ENCODE peak calls at places on chromosomes 1 and 21, in ten cellular contexts. One of them, this sample, is unnamed.

GRCh38 chr1:246753670-246754535 is 29.7 kb downstream of the SCCPDH start:
- DNase-seq in cardiac fibroblast: peak
- DNase-seq in amygdala: peak
- DNase-seq in glomerular endothelial cell: peak
- DNase-seq in right atrium auricular region: no peak
- DNase-seq in dermis microvascular lymphatic vessel endothelial cell: peak
- DNase-seq in endothelial cell: peak
- DNase-seq in cardiac muscle cell: peak
- DNase-seq in Caki2: peak
- DNase-seq in OCI-M1: peak
- DNase-seq in this sample: no peak

GRCh38 chr1:109275706-109276345 is 7.1 kb downstream of the PSRC1 start:
- DNase-seq in dermis microvascular lymphatic vessel endothelial cell: no peak
- DNase-seq in cardiac muscle cell: no peak
- DNase-seq in OCI-M1: no peak
- DNase-seq in cardiac fibroblast: peak
- DNase-seq in glomerular endothelial cell: no peak
- DNase-seq in endothelial cell: no peak
- DNase-seq in right atrium auricular region: no peak
- DNase-seq in amygdala: no peak
- DNase-seq in Caki2: no peak
- DNase-seq in this sample: peak

GRCh38 chr1:200294241-200294640 is 115.6 kb downstream of the ZNF281 start:
- DNase-seq in right atrium auricular region: no peak
- DNase-seq in amygdala: no peak
- DNase-seq in glomerular endothelial cell: no peak
- DNase-seq in dermis microvascular lymphatic vessel endothelial cell: no peak
- DNase-seq in Caki2: no peak
- DNase-seq in OCI-M1: no peak
- DNase-seq in endothelial cell: no peak
- DNase-seq in cardiac muscle cell: no peak
- DNase-seq in cardiac fibroblast: no peak
- DNase-seq in this sample: no peak

GRCh38 chr1:161790587-161791317 is 24.6 kb downstream of the ATF6 start:
- DNase-seq in dermis microvascular lymphatic vessel endothelial cell: no peak
- DNase-seq in cardiac fibroblast: no peak
- DNase-seq in right atrium auricular region: no peak
- DNase-seq in glomerular endothelial cell: no peak
- DNase-seq in Caki2: no peak
- DNase-seq in OCI-M1: no peak
- DNase-seq in cardiac muscle cell: no peak
- DNase-seq in amygdala: no peak
- DNase-seq in endothelial cell: no peak
- DNase-seq in this sample: no peak

GRCh38 chr21:45818276-45818903 is 163.2 kb upstream of the COL6A1 start:
- DNase-seq in right atrium auricular region: peak
- DNase-seq in OCI-M1: peak
- DNase-seq in cardiac muscle cell: no peak
- DNase-seq in dermis microvascular lymphatic vessel endothelial cell: no peak
- DNase-seq in amygdala: no peak
- DNase-seq in glomerular endothelial cell: no peak
- DNase-seq in Caki2: no peak
- DNase-seq in endothelial cell: no peak
- DNase-seq in cardiac fibroblast: peak
- DNase-seq in this sample: no peak

GRCh38 chr1:116376734-116377096 is 3.7 kb downstream of the ATP1A1 start:
- DNase-seq in amygdala: no peak
- DNase-seq in OCI-M1: no peak
- DNase-seq in glomerular endothelial cell: no peak
- DNase-seq in endothelial cell: no peak
- DNase-seq in Caki2: no peak
- DNase-seq in dermis microvascular lymphatic vessel endothelial cell: peak
- DNase-seq in cardiac muscle cell: no peak
- DNase-seq in cardiac fibroblast: peak
- DNase-seq in right atrium auricular region: no peak
- DNase-seq in this sample: no peak

GRCh38 chr1:70966018-70966638 is 81.5 kb downstream of the PTGER3 start:
- DNase-seq in cardiac fibroblast: peak
- DNase-seq in right atrium auricular region: no peak
- DNase-seq in dermis microvascular lymphatic vessel endothelial cell: no peak
- DNase-seq in endothelial cell: no peak
- DNase-seq in cardiac muscle cell: no peak
- DNase-seq in amygdala: no peak
- DNase-seq in glomerular endothelial cell: no peak
- DNase-seq in Caki2: no peak
- DNase-seq in OCI-M1: peak
- DNase-seq in this sample: no peak

GRCh38 chr1:85616736-85617135 is 36.2 kb downstream of the CCN1 start:
- DNase-seq in right atrium auricular region: no peak
- DNase-seq in Caki2: no peak
- DNase-seq in glomerular endothelial cell: no peak
- DNase-seq in OCI-M1: no peak
- DNase-seq in cardiac muscle cell: no peak
- DNase-seq in endothelial cell: no peak
- DNase-seq in amygdala: no peak
- DNase-seq in dermis microvascular lymphatic vessel endothelial cell: no peak
- DNase-seq in cardiac fibroblast: no peak
- DNase-seq in this sample: no peak

GRCh38 chr1:175887981-175888428 is 144.6 kb upstream of the TNR start:
- DNase-seq in cardiac fibroblast: peak
- DNase-seq in dermis microvascular lymphatic vessel endothelial cell: peak
- DNase-seq in cardiac muscle cell: peak
- DNase-seq in amygdala: peak
- DNase-seq in right atrium auricular region: peak
- DNase-seq in endothelial cell: peak
- DNase-seq in Caki2: peak
- DNase-seq in OCI-M1: peak
- DNase-seq in glomerular endothelial cell: peak
- DNase-seq in this sample: no peak

GRCh38 chr1:3412376-3412775 is 42.1 kb upstream of the ARHGEF16 start:
- DNase-seq in OCI-M1: no peak
- DNase-seq in right atrium auricular region: no peak
- DNase-seq in cardiac muscle cell: no peak
- DNase-seq in glomerular endothelial cell: no peak
- DNase-seq in dermis microvascular lymphatic vessel endothelial cell: no peak
- DNase-seq in amygdala: no peak
- DNase-seq in cardiac fibroblast: no peak
- DNase-seq in Caki2: no peak
- DNase-seq in endothelial cell: no peak
- DNase-seq in this sample: no peak

GRCh38 chr1:21232044-21232443 is 55.3 kb upstream of the EIF4G3 start:
- DNase-seq in dermis microvascular lymphatic vessel endothelial cell: peak
- DNase-seq in endothelial cell: peak
- DNase-seq in OCI-M1: peak
- DNase-seq in Caki2: peak
- DNase-seq in amygdala: no peak
- DNase-seq in right atrium auricular region: no peak
- DNase-seq in glomerular endothelial cell: no peak
- DNase-seq in cardiac muscle cell: peak
- DNase-seq in cardiac fibroblast: peak
- DNase-seq in this sample: no peak

GRCh38 chr1:192002063-192002462 is 156.2 kb upstream of the RGS18 start:
- DNase-seq in Caki2: no peak
- DNase-seq in cardiac fibroblast: no peak
- DNase-seq in amygdala: no peak
- DNase-seq in dermis microvascular lymphatic vessel endothelial cell: no peak
- DNase-seq in glomerular endothelial cell: no peak
- DNase-seq in OCI-M1: no peak
- DNase-seq in endothelial cell: no peak
- DNase-seq in right atrium auricular region: no peak
- DNase-seq in cardiac muscle cell: no peak
- DNase-seq in this sample: no peak

GRCh38 chr1:204434116-204434755 is 22.6 kb upstream of the PPP1R15B start:
- DNase-seq in glomerular endothelial cell: no peak
- DNase-seq in dermis microvascular lymphatic vessel endothelial cell: no peak
- DNase-seq in cardiac muscle cell: no peak
- DNase-seq in amygdala: no peak
- DNase-seq in right atrium auricular region: no peak
- DNase-seq in cardiac fibroblast: no peak
- DNase-seq in Caki2: no peak
- DNase-seq in OCI-M1: no peak
- DNase-seq in endothelial cell: no peak
- DNase-seq in this sample: no peak

GRCh38 chr21:28089599-28090421 is 902.9 kb downstream of the LTN1 start:
- DNase-seq in right atrium auricular region: no peak
- DNase-seq in cardiac fibroblast: peak
- DNase-seq in amygdala: no peak
- DNase-seq in dermis microvascular lymphatic vessel endothelial cell: no peak
- DNase-seq in endothelial cell: no peak
- DNase-seq in OCI-M1: peak
- DNase-seq in cardiac muscle cell: no peak
- DNase-seq in Caki2: peak
- DNase-seq in glomerular endothelial cell: no peak
- DNase-seq in this sample: no peak

GRCh38 chr1:25804244-25804963 is 4.4 kb downstream of the SELENON start:
- DNase-seq in cardiac muscle cell: no peak
- DNase-seq in dermis microvascular lymphatic vessel endothelial cell: no peak
- DNase-seq in cardiac fibroblast: peak
- DNase-seq in amygdala: no peak
- DNase-seq in right atrium auricular region: no peak
- DNase-seq in Caki2: no peak
- DNase-seq in endothelial cell: no peak
- DNase-seq in OCI-M1: no peak
- DNase-seq in glomerular endothelial cell: no peak
- DNase-seq in this sample: peak

GRCh38 chr1:7595338-7595737 is 175.8 kb upstream of the VAMP3 start:
- DNase-seq in amygdala: no peak
- DNase-seq in cardiac fibroblast: no peak
- DNase-seq in OCI-M1: no peak
- DNase-seq in endothelial cell: no peak
- DNase-seq in Caki2: no peak
- DNase-seq in cardiac muscle cell: peak
- DNase-seq in glomerular endothelial cell: no peak
- DNase-seq in dermis microvascular lymphatic vessel endothelial cell: no peak
- DNase-seq in right atrium auricular region: no peak
- DNase-seq in this sample: no peak

GRCh38 chr1:178806665-178807300 is 64.1 kb downstream of the ANGPTL1 start:
- DNase-seq in endothelial cell: no peak
- DNase-seq in OCI-M1: no peak
- DNase-seq in cardiac muscle cell: no peak
- DNase-seq in glomerular endothelial cell: no peak
- DNase-seq in right atrium auricular region: no peak
- DNase-seq in Caki2: no peak
- DNase-seq in amygdala: no peak
- DNase-seq in cardiac fibroblast: no peak
- DNase-seq in dermis microvascular lymphatic vessel endothelial cell: no peak
- DNase-seq in this sample: no peak

GRCh38 chr1:15004396-15004795 is 149.2 kb upstream of the TMEM51 start:
- DNase-seq in cardiac muscle cell: no peak
- DNase-seq in cardiac fibroblast: peak
- DNase-seq in endothelial cell: no peak
- DNase-seq in glomerular endothelial cell: no peak
- DNase-seq in OCI-M1: no peak
- DNase-seq in Caki2: peak
- DNase-seq in dermis microvascular lymphatic vessel endothelial cell: no peak
- DNase-seq in right atrium auricular region: no peak
- DNase-seq in amygdala: no peak
- DNase-seq in this sample: no peak

GRCh38 chr1:38858833-38859560 is 575 bp downstream of the RRAGC start:
- DNase-seq in dermis microvascular lymphatic vessel endothelial cell: no peak
- DNase-seq in cardiac fibroblast: peak
- DNase-seq in cardiac muscle cell: peak
- DNase-seq in right atrium auricular region: peak
- DNase-seq in OCI-M1: peak
- DNase-seq in endothelial cell: peak
- DNase-seq in Caki2: peak
- DNase-seq in amygdala: peak
- DNase-seq in glomerular endothelial cell: no peak
- DNase-seq in this sample: peak

GRCh38 chr1:214372092-214372491 is 91.1 kb downstream of the SMYD2 start:
- DNase-seq in endothelial cell: no peak
- DNase-seq in cardiac muscle cell: no peak
- DNase-seq in right atrium auricular region: no peak
- DNase-seq in glomerular endothelial cell: no peak
- DNase-seq in OCI-M1: no peak
- DNase-seq in cardiac fibroblast: no peak
- DNase-seq in Caki2: no peak
- DNase-seq in dermis microvascular lymphatic vessel endothelial cell: no peak
- DNase-seq in amygdala: no peak
- DNase-seq in this sample: no peak

GRCh38 chr21:45725844-45726200 is 82.3 kb downstream of the PCBP3 start:
- DNase-seq in endothelial cell: no peak
- DNase-seq in Caki2: no peak
- DNase-seq in glomerular endothelial cell: no peak
- DNase-seq in right atrium auricular region: no peak
- DNase-seq in amygdala: no peak
- DNase-seq in dermis microvascular lymphatic vessel endothelial cell: no peak
- DNase-seq in cardiac fibroblast: no peak
- DNase-seq in OCI-M1: no peak
- DNase-seq in cardiac muscle cell: no peak
- DNase-seq in this sample: peak

GRCh38 chr21:33132054-33132453 is 62.1 kb downstream of the OLIG1 start:
- DNase-seq in right atrium auricular region: no peak
- DNase-seq in OCI-M1: no peak
- DNase-seq in dermis microvascular lymphatic vessel endothelial cell: no peak
- DNase-seq in amygdala: no peak
- DNase-seq in glomerular endothelial cell: no peak
- DNase-seq in endothelial cell: no peak
- DNase-seq in cardiac fibroblast: no peak
- DNase-seq in cardiac muscle cell: no peak
- DNase-seq in Caki2: no peak
- DNase-seq in this sample: no peak

GRCh38 chr21:45374826-45375455 is 30.0 kb upstream of the COL18A1 start:
- DNase-seq in glomerular endothelial cell: no peak
- DNase-seq in endothelial cell: no peak
- DNase-seq in cardiac fibroblast: no peak
- DNase-seq in dermis microvascular lymphatic vessel endothelial cell: no peak
- DNase-seq in right atrium auricular region: no peak
- DNase-seq in OCI-M1: no peak
- DNase-seq in Caki2: no peak
- DNase-seq in amygdala: no peak
- DNase-seq in cardiac muscle cell: no peak
- DNase-seq in this sample: peak

GRCh38 chr1:245938046-245938435 is 569.0 kb downstream of the SMYD3 start:
- DNase-seq in glomerular endothelial cell: no peak
- DNase-seq in amygdala: no peak
- DNase-seq in Caki2: no peak
- DNase-seq in cardiac fibroblast: no peak
- DNase-seq in endothelial cell: no peak
- DNase-seq in OCI-M1: no peak
- DNase-seq in cardiac muscle cell: no peak
- DNase-seq in dermis microvascular lymphatic vessel endothelial cell: no peak
- DNase-seq in right atrium auricular region: no peak
- DNase-seq in this sample: no peak

GRCh38 chr1:43711524-43712386 is 4.4 kb downstream of the ST3GAL3 start:
- DNase-seq in glomerular endothelial cell: peak
- DNase-seq in endothelial cell: no peak
- DNase-seq in dermis microvascular lymphatic vessel endothelial cell: no peak
- DNase-seq in right atrium auricular region: no peak
- DNase-seq in amygdala: no peak
- DNase-seq in OCI-M1: no peak
- DNase-seq in cardiac fibroblast: peak
- DNase-seq in cardiac muscle cell: no peak
- DNase-seq in Caki2: peak
- DNase-seq in this sample: no peak

GRCh38 chr1:166685200-166685599 is 154.1 kb upstream of the POGK start:
- DNase-seq in dermis microvascular lymphatic vessel endothelial cell: no peak
- DNase-seq in glomerular endothelial cell: no peak
- DNase-seq in amygdala: no peak
- DNase-seq in cardiac fibroblast: no peak
- DNase-seq in right atrium auricular region: no peak
- DNase-seq in Caki2: no peak
- DNase-seq in cardiac muscle cell: no peak
- DNase-seq in endothelial cell: no peak
- DNase-seq in OCI-M1: no peak
- DNase-seq in this sample: no peak

GRCh38 chr1:227824204-227824603 is 8.7 kb downstream of the PRSS38 start:
- DNase-seq in cardiac muscle cell: no peak
- DNase-seq in right atrium auricular region: no peak
- DNase-seq in cardiac fibroblast: no peak
- DNase-seq in endothelial cell: no peak
- DNase-seq in glomerular endothelial cell: no peak
- DNase-seq in dermis microvascular lymphatic vessel endothelial cell: no peak
- DNase-seq in OCI-M1: no peak
- DNase-seq in Caki2: no peak
- DNase-seq in amygdala: no peak
- DNase-seq in this sample: no peak

GRCh38 chr1:59568158-59568935 is 246.4 kb upstream of the HOOK1 start:
- DNase-seq in amygdala: no peak
- DNase-seq in OCI-M1: no peak
- DNase-seq in glomerular endothelial cell: no peak
- DNase-seq in Caki2: no peak
- DNase-seq in dermis microvascular lymphatic vessel endothelial cell: no peak
- DNase-seq in cardiac fibroblast: peak
- DNase-seq in cardiac muscle cell: no peak
- DNase-seq in right atrium auricular region: no peak
- DNase-seq in endothelial cell: no peak
- DNase-seq in this sample: no peak

This sample was measured in kidney.